ENCODE peak calls at places on chromosomes 4 and X, in four cellular contexts. One of them, this sample, is unnamed. For H3K4me1, the result is how much of the 10 kb centered on the place peaks cover.

GRCh38 chrX:10177620-10178019 is 20.8 kb downstream of the CLCN4 start:
- DNase-seq in stomach: no peak
- DNase-seq in endodermal cell: no peak
- DNase-seq in left lung: no peak
- DNase-seq in this sample: no peak

GRCh38 chrX:10190367-10190766 is 33.6 kb downstream of the CLCN4 start:
- DNase-seq in stomach: no peak
- DNase-seq in endodermal cell: no peak
- DNase-seq in left lung: no peak
- DNase-seq in this sample: peak

GRCh38 chrX:143635915-143636314 is at the start of gene SLITRK4:
- DNase-seq in stomach: no peak
- DNase-seq in endodermal cell: peak
- DNase-seq in left lung: no peak
- DNase-seq in this sample: peak

GRCh38 chrX:13939741-13940597 is 89.7 kb downstream of the GEMIN8 start:
- DNase-seq in stomach: no peak
- DNase-seq in endodermal cell: no peak
- DNase-seq in left lung: no peak
- DNase-seq in this sample: peak

GRCh38 chr4:54773022-54773421 is 115.3 kb downstream of the KIT start:
- DNase-seq in stomach: no peak
- DNase-seq in endodermal cell: no peak
- DNase-seq in left lung: no peak
- DNase-seq in this sample: no peak

GRCh38 chr4:7964890-7965662 is 25.4 kb upstream of the AFAP1 start:
- DNase-seq in stomach: no peak
- DNase-seq in endodermal cell: peak
- DNase-seq in left lung: peak
- DNase-seq in this sample: no peak

GRCh38 chr4:82611982-82612381 is 50.2 kb upstream of the TMEM150C start:
- DNase-seq in stomach: no peak
- DNase-seq in endodermal cell: no peak
- DNase-seq in left lung: no peak
- DNase-seq in this sample: no peak

GRCh38 chr4:126794363-126794762 is 838.4 kb upstream of the INTU start:
- DNase-seq in stomach: no peak
- DNase-seq in endodermal cell: no peak
- DNase-seq in left lung: no peak
- DNase-seq in this sample: no peak

GRCh38 chrX:140733766-140734342 is 24.3 kb downstream of the LINC00632 start:
- DNase-seq in stomach: no peak
- DNase-seq in endodermal cell: peak
- DNase-seq in left lung: no peak
- DNase-seq in this sample: peak

GRCh38 chr4:166067915-166068314 is 194.9 kb downstream of the TLL1 start:
- DNase-seq in stomach: no peak
- DNase-seq in endodermal cell: no peak
- DNase-seq in left lung: no peak
- DNase-seq in this sample: no peak

GRCh38 chrX:139559383-139560042 is 29.0 kb downstream of the F9 start:
- DNase-seq in stomach: peak
- DNase-seq in endodermal cell: peak
- DNase-seq in left lung: no peak
- DNase-seq in this sample: peak

GRCh38 chrX:25020391-25021131 is 4.8 kb upstream of the ARX start:
- DNase-seq in stomach: no peak
- DNase-seq in endodermal cell: peak
- DNase-seq in left lung: no peak
- DNase-seq in this sample: peak

GRCh38 chr4:74630551-74630950 is 163.8 kb downstream of the BTC start:
- DNase-seq in stomach: no peak
- DNase-seq in endodermal cell: no peak
- DNase-seq in left lung: no peak
- DNase-seq in this sample: no peak

GRCh38 chr4:13907255-13907751 is 279.8 kb upstream of the BOD1L1 start:
- DNase-seq in stomach: no peak
- DNase-seq in endodermal cell: no peak
- DNase-seq in left lung: no peak
- DNase-seq in this sample: no peak

GRCh38 chr4:158121203-158121586 is 51.6 kb downstream of the GASK1B start:
- DNase-seq in stomach: no peak
- DNase-seq in endodermal cell: no peak
- DNase-seq in left lung: no peak
- DNase-seq in this sample: no peak

GRCh38 chrX:17616936-17617335 is 120.4 kb upstream of the SCML1 start:
- DNase-seq in stomach: no peak
- DNase-seq in endodermal cell: no peak
- DNase-seq in left lung: no peak
- DNase-seq in this sample: peak

GRCh38 chr4:82394896-82395295 is 21.1 kb upstream of the HNRNPD start:
- DNase-seq in stomach: no peak
- DNase-seq in endodermal cell: peak
- DNase-seq in left lung: no peak
- DNase-seq in this sample: no peak

GRCh38 chrX:130173190-130173895 is 1.6 kb downstream of the RAB33A start:
- DNase-seq in stomach: no peak
- DNase-seq in endodermal cell: no peak
- DNase-seq in left lung: peak
- DNase-seq in this sample: no peak

GRCh38 chr4:162239992-162240769 is 76.4 kb upstream of the FSTL5 start:
- DNase-seq in stomach: no peak
- DNase-seq in endodermal cell: no peak
- DNase-seq in left lung: no peak
- DNase-seq in this sample: no peak

GRCh38 chrX:19595036-19595435 is 79.7 kb upstream of the MAP3K15 start:
- DNase-seq in stomach: no peak
- DNase-seq in endodermal cell: no peak
- DNase-seq in left lung: no peak
- DNase-seq in this sample: no peak

GRCh38 chrX:45986971-45987370 is 558.2 kb downstream of the ZNF674 start:
- DNase-seq in stomach: no peak
- DNase-seq in endodermal cell: no peak
- DNase-seq in left lung: no peak
- DNase-seq in this sample: no peak

GRCh38 chr4:83252782-83253405 is 31.7 kb downstream of the COQ2 start:
- DNase-seq in stomach: peak
- DNase-seq in endodermal cell: peak
- DNase-seq in left lung: peak
- DNase-seq in this sample: peak

GRCh38 chr4:173752610-173753009 is 222.6 kb upstream of the HAND2 start:
- DNase-seq in stomach: no peak
- DNase-seq in endodermal cell: peak
- DNase-seq in left lung: no peak
- DNase-seq in this sample: peak

GRCh38 chr4:173666-174314 is 49.5 kb downstream of the ZNF718 start:
- DNase-seq in stomach: no peak
- DNase-seq in endodermal cell: no peak
- DNase-seq in left lung: no peak
- DNase-seq in this sample: no peak

GRCh38 chr4:79651516-79651915 is 243.5 kb upstream of the GK2 start:
- DNase-seq in stomach: no peak
- DNase-seq in endodermal cell: peak
- DNase-seq in left lung: no peak
- DNase-seq in this sample: no peak

GRCh38 chr4:6778435-6778834 is 4.1 kb upstream of the KIAA0232 start:
- DNase-seq in stomach: no peak
- DNase-seq in endodermal cell: no peak
- DNase-seq in left lung: no peak
- DNase-seq in this sample: no peak

GRCh38 chr4:22607382-22607781 is 85.4 kb upstream of the GBA3 start:
- DNase-seq in stomach: peak
- DNase-seq in endodermal cell: peak
- DNase-seq in left lung: peak
- DNase-seq in this sample: peak

GRCh38 chrX:41561045-41561444 is 113.9 kb downstream of the NYX start:
- DNase-seq in stomach: no peak
- DNase-seq in endodermal cell: no peak
- DNase-seq in left lung: no peak
- DNase-seq in this sample: no peak

GRCh38 chrX:39491548-39492297 is 606.0 kb downstream of the BCOR start:
- DNase-seq in stomach: no peak
- DNase-seq in endodermal cell: peak
- DNase-seq in left lung: no peak
- DNase-seq in this sample: no peak

GRCh38 chrX:136199365-136199764 is 51.8 kb downstream of the MAP7D3 start:
- DNase-seq in stomach: no peak
- DNase-seq in endodermal cell: no peak
- DNase-seq in left lung: no peak
- DNase-seq in this sample: no peak

GRCh38 chr4:2261110-2261852 is 628 bp downstream of the MXD4 start:
- DNase-seq in stomach: peak
- DNase-seq in endodermal cell: peak
- DNase-seq in left lung: peak
- DNase-seq in this sample: peak
- H3K4me1 ChIP-seq in stomach: half or more
- H3K4me1 ChIP-seq in endodermal cell: under half
- H3K4me1 ChIP-seq in left lung: half or more
- H3K4me1 ChIP-seq in this sample: under half

GRCh38 chr4:15018389-15018788 is 16.1 kb downstream of the CPEB2 start:
- DNase-seq in stomach: no peak
- DNase-seq in endodermal cell: no peak
- DNase-seq in left lung: no peak
- DNase-seq in this sample: no peak

GRCh38 chr4:15012017-15012788 is 9.9 kb downstream of the CPEB2 start:
- DNase-seq in stomach: no peak
- DNase-seq in endodermal cell: no peak
- DNase-seq in left lung: no peak
- DNase-seq in this sample: no peak

GRCh38 chr4:15011166-15011565 is 8.9 kb downstream of the CPEB2 start:
- DNase-seq in stomach: no peak
- DNase-seq in endodermal cell: no peak
- DNase-seq in left lung: no peak
- DNase-seq in this sample: no peak

GRCh38 chr4:15013585-15013984 is 11.3 kb downstream of the CPEB2 start:
- DNase-seq in stomach: no peak
- DNase-seq in endodermal cell: no peak
- DNase-seq in left lung: no peak
- DNase-seq in this sample: no peak

GRCh38 chr4:15015170-15015569 is 12.9 kb downstream of the CPEB2 start:
- DNase-seq in stomach: no peak
- DNase-seq in endodermal cell: no peak
- DNase-seq in left lung: no peak
- DNase-seq in this sample: no peak
- H3K4me3 ChIP-seq in stomach: no peak
- H3K4me3 ChIP-seq in endodermal cell: no peak
- H3K4me3 ChIP-seq in left lung: no peak
- H3K4me3 ChIP-seq in this sample: no peak

GRCh38 chr4:87462102-87462501 is 39.7 kb downstream of the NUDT9 start:
- DNase-seq in stomach: no peak
- DNase-seq in endodermal cell: no peak
- DNase-seq in left lung: no peak
- DNase-seq in this sample: no peak
- TF ChIP-seq CTCF in stomach: no peak
- TF ChIP-seq CTCF in endodermal cell: no peak
- TF ChIP-seq CTCF in left lung: no peak
- TF ChIP-seq CTCF in this sample: no peak

DNA sequence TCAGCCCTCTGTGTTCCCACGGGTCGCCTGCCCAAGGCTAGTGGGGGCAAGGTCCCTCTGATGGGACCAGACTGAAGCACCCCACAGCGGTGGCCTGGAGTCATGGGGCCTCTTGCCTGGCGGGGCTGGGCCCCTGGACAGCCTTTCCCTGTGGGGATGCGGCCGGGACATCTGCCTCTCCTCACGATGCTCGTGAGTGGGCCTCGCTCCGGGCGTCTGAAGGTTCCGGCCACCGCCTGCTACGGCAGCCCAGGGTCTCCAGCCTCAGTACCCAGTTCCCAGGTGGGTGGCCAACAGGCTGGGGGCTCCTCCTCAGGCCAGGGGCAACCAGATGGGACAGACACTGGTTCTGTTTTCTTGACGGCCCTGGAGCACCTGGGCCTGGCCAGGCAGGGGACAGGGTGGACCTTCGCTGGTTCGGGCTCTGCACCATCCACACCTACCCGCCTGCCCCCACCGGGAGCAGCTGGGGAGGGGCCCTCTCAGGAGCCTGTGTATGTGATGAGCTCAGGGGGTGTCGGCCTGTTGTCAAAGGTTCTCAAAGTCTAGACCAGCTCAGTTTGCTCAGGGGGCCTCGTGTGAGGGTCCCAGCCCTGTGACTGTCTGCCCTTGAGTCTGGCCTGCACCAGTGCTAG is 32.4 kb downstream of the DOK7 start:
- DNase-seq in stomach: no peak
- DNase-seq in endodermal cell: peak
- DNase-seq in left lung: no peak
- DNase-seq in this sample: no peak
- H3K4me1 ChIP-seq in stomach: under half
- H3K4me1 ChIP-seq in endodermal cell: under half
- H3K4me1 ChIP-seq in left lung: under half
- H3K4me1 ChIP-seq in this sample: under half

GRCh38 chr4:87080462-87080861 is 140.0 kb downstream of the KLHL8 start:
- DNase-seq in stomach: no peak
- DNase-seq in endodermal cell: no peak
- DNase-seq in left lung: no peak
- DNase-seq in this sample: no peak

GRCh38 chr4:87079967-87080366 is 140.5 kb downstream of the KLHL8 start:
- DNase-seq in stomach: no peak
- DNase-seq in endodermal cell: no peak
- DNase-seq in left lung: no peak
- DNase-seq in this sample: no peak

GRCh38 chr4:87076690-87077358 is 142.0 kb downstream of the AFF1 start:
- DNase-seq in stomach: no peak
- DNase-seq in endodermal cell: no peak
- DNase-seq in left lung: no peak
- DNase-seq in this sample: no peak

GRCh38 chr4:87077834-87078585 is 142.4 kb downstream of the KLHL8 start:
- DNase-seq in stomach: no peak
- DNase-seq in endodermal cell: no peak
- DNase-seq in left lung: no peak
- DNase-seq in this sample: no peak

GRCh38 chr4:87078987-87079469 is 141.4 kb downstream of the KLHL8 start:
- DNase-seq in stomach: no peak
- DNase-seq in endodermal cell: no peak
- DNase-seq in left lung: no peak
- DNase-seq in this sample: no peak
- H3K4me3 ChIP-seq in stomach: no peak
- H3K4me3 ChIP-seq in endodermal cell: no peak
- H3K4me3 ChIP-seq in left lung: no peak
- H3K4me3 ChIP-seq in this sample: no peak

This sample was measured in neural progenitor cell.